ENCODE peak calls at places on chromosome 10, in five cellular contexts. One of them, this sample, is unnamed.

GRCh38 chr10:47025540-47026300 is 114.5 kb downstream of the PTPN20 start:
- DNase-seq in activated CD4-positive, CD25-positive, alpha-beta regulatory T cell: no peak
- DNase-seq in AG09319: no peak
- DNase-seq in neural crest cell: no peak
- DNase-seq in left ventricle myocardium inferior: peak
- DNase-seq in this sample: peak

GRCh38 chr10:44465430-44466115 is 80.7 kb upstream of the CXCL12 start:
- DNase-seq in activated CD4-positive, CD25-positive, alpha-beta regulatory T cell: no peak
- DNase-seq in AG09319: no peak
- DNase-seq in neural crest cell: no peak
- DNase-seq in left ventricle myocardium inferior: no peak
- DNase-seq in this sample: no peak

GRCh38 chr10:74292871-74293427 is 141.9 kb downstream of the ADK start:
- DNase-seq in activated CD4-positive, CD25-positive, alpha-beta regulatory T cell: no peak
- DNase-seq in AG09319: no peak
- DNase-seq in neural crest cell: no peak
- DNase-seq in left ventricle myocardium inferior: no peak
- DNase-seq in this sample: no peak

GRCh38 chr10:102580230-102580629 is 64.0 kb upstream of the TRIM8 start:
- DNase-seq in activated CD4-positive, CD25-positive, alpha-beta regulatory T cell: no peak
- DNase-seq in AG09319: no peak
- DNase-seq in neural crest cell: no peak
- DNase-seq in left ventricle myocardium inferior: no peak
- DNase-seq in this sample: no peak

GRCh38 chr10:74047871-74048270 is 50.0 kb downstream of the VCL start:
- DNase-seq in activated CD4-positive, CD25-positive, alpha-beta regulatory T cell: no peak
- DNase-seq in AG09319: peak
- DNase-seq in neural crest cell: no peak
- DNase-seq in left ventricle myocardium inferior: no peak
- DNase-seq in this sample: no peak

GRCh38 chr10:62742447-62743105 is 61.9 kb upstream of the ADO start:
- DNase-seq in activated CD4-positive, CD25-positive, alpha-beta regulatory T cell: no peak
- DNase-seq in AG09319: no peak
- DNase-seq in neural crest cell: no peak
- DNase-seq in left ventricle myocardium inferior: no peak
- DNase-seq in this sample: no peak

GRCh38 chr10:84156768-84157167 is 16.8 kb upstream of the GPR15LG start:
- DNase-seq in activated CD4-positive, CD25-positive, alpha-beta regulatory T cell: no peak
- DNase-seq in AG09319: no peak
- DNase-seq in neural crest cell: no peak
- DNase-seq in left ventricle myocardium inferior: no peak
- DNase-seq in this sample: no peak

GRCh38 chr10:127996586-127996985 is 89.7 kb downstream of the PTPRE start:
- DNase-seq in activated CD4-positive, CD25-positive, alpha-beta regulatory T cell: no peak
- DNase-seq in AG09319: no peak
- DNase-seq in neural crest cell: no peak
- DNase-seq in left ventricle myocardium inferior: peak
- DNase-seq in this sample: peak

GRCh38 chr10:87551324-87551723 is 46.6 kb downstream of the MINPP1 start:
- DNase-seq in activated CD4-positive, CD25-positive, alpha-beta regulatory T cell: no peak
- DNase-seq in AG09319: no peak
- DNase-seq in neural crest cell: no peak
- DNase-seq in left ventricle myocardium inferior: no peak
- DNase-seq in this sample: no peak

GRCh38 chr10:32065871-32066270 is 9.6 kb upstream of the KIF5B start:
- DNase-seq in activated CD4-positive, CD25-positive, alpha-beta regulatory T cell: no peak
- DNase-seq in AG09319: no peak
- DNase-seq in neural crest cell: no peak
- DNase-seq in left ventricle myocardium inferior: no peak
- DNase-seq in this sample: no peak

GRCh38 chr10:98472171-98472570 is 25.4 kb upstream of the HPS1 start:
- DNase-seq in activated CD4-positive, CD25-positive, alpha-beta regulatory T cell: no peak
- DNase-seq in AG09319: no peak
- DNase-seq in neural crest cell: no peak
- DNase-seq in left ventricle myocardium inferior: no peak
- DNase-seq in this sample: no peak

GRCh38 chr10:17781856-17782255 is 27.3 kb upstream of the MRC1 start:
- DNase-seq in activated CD4-positive, CD25-positive, alpha-beta regulatory T cell: no peak
- DNase-seq in AG09319: no peak
- DNase-seq in neural crest cell: no peak
- DNase-seq in left ventricle myocardium inferior: no peak
- DNase-seq in this sample: no peak

GRCh38 chr10:14358886-14359573 is 28.3 kb upstream of the FRMD4A start:
- DNase-seq in activated CD4-positive, CD25-positive, alpha-beta regulatory T cell: no peak
- DNase-seq in AG09319: no peak
- DNase-seq in neural crest cell: no peak
- DNase-seq in left ventricle myocardium inferior: no peak
- DNase-seq in this sample: no peak

GRCh38 chr10:7891634-7892033 is 73.3 kb downstream of the TAF3 start:
- DNase-seq in activated CD4-positive, CD25-positive, alpha-beta regulatory T cell: no peak
- DNase-seq in AG09319: no peak
- DNase-seq in neural crest cell: no peak
- DNase-seq in left ventricle myocardium inferior: no peak
- DNase-seq in this sample: no peak

GRCh38 chr10:79384773-79385391 is 37.6 kb downstream of the PPIF start:
- DNase-seq in activated CD4-positive, CD25-positive, alpha-beta regulatory T cell: no peak
- DNase-seq in AG09319: no peak
- DNase-seq in neural crest cell: peak
- DNase-seq in left ventricle myocardium inferior: peak
- DNase-seq in this sample: no peak

GRCh38 chr10:71213127-71213616 is 802 bp downstream of the UNC5B start:
- DNase-seq in activated CD4-positive, CD25-positive, alpha-beta regulatory T cell: no peak
- DNase-seq in AG09319: no peak
- DNase-seq in neural crest cell: no peak
- DNase-seq in left ventricle myocardium inferior: peak
- DNase-seq in this sample: peak

This sample was measured in breast epithelium.